ENCODE peak calls at places on chromosomes 1 and 21, in seven cellular contexts. S is lung; K is uterus; J is CD8-positive, alpha-beta T cell; V is ascending aorta; U is AG04450; L is bronchial epithelial cell. O is an unnamed sample.
A peak's percentile ranks its signal among the peaks of the same experiment; 100 is the strongest.

GRCh38 chr1:55337801-55338447 is 122.8 kb upstream of the USP24 start:
- DNase-seq in S (no peak), L (peak; percentile 63), V (no peak), U (no peak), K (no peak), J (no peak), O (no peak)

GRCh38 chr21:46052703-46053651 is 44.9 kb upstream of the COL6A2 start:
- DNase-seq in K (peak; percentile 46), S (no peak), J (peak; percentile 48), L (no peak), U (no peak), V (peak; percentile 62), O (no peak)

GRCh38 chr1:234986750-234987414 is 141.8 kb downstream of the TOMM20 start:
- DNase-seq in K (no peak), V (no peak), L (no peak), J (no peak), S (no peak), U (no peak), O (no peak)

GRCh38 chr1:117346206-117346928 is 20.9 kb upstream of the MAN1A2 start:
- DNase-seq in K (no peak), U (no peak), S (no peak), V (no peak), J (no peak), L (peak; percentile 75), O (no peak)

GRCh38 chr1:175902281-175902680 is 158.9 kb upstream of the TNR start:
- DNase-seq in K (no peak), S (no peak), J (no peak), V (no peak), U (no peak), L (no peak), O (no peak)

GRCh38 chr1:229192031-229192430 is 78.9 kb upstream of the RAB4A start:
- DNase-seq in V (no peak), J (no peak), S (no peak), L (peak; percentile 93), U (no peak), K (no peak), O (no peak)

GRCh38 chr1:109740615-109741373 is at the start of gene GSTM3:
- DNase-seq in J (no peak), U (no peak), K (no peak), L (no peak), V (peak; percentile 7), S (no peak), O (no peak)

GRCh38 chr1:234605983-234606730 is 3.8 kb downstream of the IRF2BP2 start:
- DNase-seq in U (no peak), S (no peak), L (no peak), J (no peak), V (no peak), K (no peak), O (peak; percentile 56)

GRCh38 chr1:155127105-155127671 is 488 bp upstream of the EFNA1 start:
- DNase-seq in J (no peak), S (peak; percentile 88), U (no peak), L (peak; percentile 92), K (peak; percentile 54), V (peak; percentile 78), O (peak; percentile 83)

GRCh38 chr1:117821782-117822447 is 107.5 kb downstream of the GDAP2 start:
- DNase-seq in S (no peak), L (peak; percentile 94), J (no peak), V (no peak), U (peak; percentile 97), K (no peak), O (peak; percentile 51)

GRCh38 chr1:35030338-35031102 is 1.2 kb downstream of the ZMYM6 start:
- DNase-seq in U (no peak), S (no peak), J (no peak), V (no peak), L (no peak), K (no peak), O (no peak)

GRCh38 chr21:42056996-42057689 is 14.0 kb upstream of the UMODL1 start:
- DNase-seq in U (peak; percentile 84), K (no peak), J (no peak), S (peak; percentile 75), V (peak; percentile 92), L (peak; percentile 83), O (peak; percentile 74)

GRCh38 chr1:46342084-46342656 is 1.6 kb downstream of the NSUN4 start:
- DNase-seq in J (no peak), V (no peak), S (no peak), K (no peak), U (no peak), L (no peak), O (no peak)

GRCh38 chr1:232038704-232039103 is 412.1 kb downstream of the DISC1 start:
- DNase-seq in U (no peak), V (no peak), L (no peak), J (no peak), K (no peak), S (no peak), O (no peak)

GRCh38 chr1:15916417-15916816 is 59.5 kb downstream of the ZBTB17 start:
- DNase-seq in L (peak; percentile 70), K (no peak), S (no peak), V (no peak), U (no peak), J (no peak), O (no peak)

GRCh38 chr1:221839794-221840395 is 98.0 kb upstream of the DUSP10 start:
- DNase-seq in K (no peak), V (peak; percentile 71), S (no peak), J (peak; percentile 61), L (peak; percentile 99), U (no peak), O (peak; percentile 33)

GRCh38 chr1:43867946-43868740 is 65.5 kb upstream of the ARTN start:
- DNase-seq in K (no peak), V (peak; percentile 16), J (peak; percentile 9), U (no peak), S (no peak), L (peak; percentile 94), O (no peak)

GRCh38 chr1:23529146-23530088 is 1.6 kb downstream of the E2F2 start:
- DNase-seq in K (no peak), U (no peak), L (no peak), V (no peak), J (no peak), S (no peak), O (no peak)

GRCh38 chr21:45054162-45054926 is 20.0 kb upstream of the ADARB1 start:
- DNase-seq in L (no peak), V (no peak), U (no peak), K (no peak), S (no peak), J (no peak), O (no peak)

GRCh38 chr1:9186082-9186859 is 48.3 kb upstream of the H6PD start:
- DNase-seq in K (no peak), U (peak; percentile 53), J (no peak), V (no peak), S (no peak), L (no peak), O (no peak)

GRCh38 chr1:164141717-164142268 is 417.2 kb upstream of the PBX1 start:
- DNase-seq in K (no peak), V (no peak), L (no peak), S (no peak), U (no peak), J (no peak), O (no peak)

GRCh38 chr1:36920371-36920770 is 113.9 kb downstream of the GRIK3 start:
- DNase-seq in L (no peak), S (no peak), K (no peak), V (peak; percentile 11), U (no peak), J (peak; percentile 38), O (no peak)

GRCh38 chr1:36924282-36924791 is 110.0 kb downstream of the GRIK3 start:
- DNase-seq in K (no peak), J (no peak), L (peak; percentile 5), S (peak; percentile 43), V (no peak), U (no peak), O (peak; percentile 67)

GRCh38 chr1:36920801-36921405 is 113.4 kb downstream of the GRIK3 start:
- DNase-seq in V (peak; percentile 9), S (no peak), K (no peak), U (no peak), L (no peak), J (peak; percentile 27), O (no peak)

GRCh38 chr1:36922071-36922470 is 112.2 kb downstream of the GRIK3 start:
- DNase-seq in S (no peak), U (no peak), V (peak; percentile 37), L (no peak), J (no peak), K (no peak), O (no peak)

GRCh38 chr1:36922593-36923251 is 111.6 kb downstream of the GRIK3 start:
- DNase-seq in J (no peak), L (no peak), K (no peak), U (no peak), S (no peak), V (no peak), O (no peak)
- H3K27me3 ChIP-seq in J (peaks cover 7% of the 10 kb centered on the region), L (no peaks in the 10 kb centered on the region), K (no peaks in the 10 kb centered on the region), U (no peaks in the 10 kb centered on the region), S (peaks cover 20% of the 10 kb centered on the region), V (no peaks in the 10 kb centered on the region), O (no peaks in the 10 kb centered on the region)

DNA sequence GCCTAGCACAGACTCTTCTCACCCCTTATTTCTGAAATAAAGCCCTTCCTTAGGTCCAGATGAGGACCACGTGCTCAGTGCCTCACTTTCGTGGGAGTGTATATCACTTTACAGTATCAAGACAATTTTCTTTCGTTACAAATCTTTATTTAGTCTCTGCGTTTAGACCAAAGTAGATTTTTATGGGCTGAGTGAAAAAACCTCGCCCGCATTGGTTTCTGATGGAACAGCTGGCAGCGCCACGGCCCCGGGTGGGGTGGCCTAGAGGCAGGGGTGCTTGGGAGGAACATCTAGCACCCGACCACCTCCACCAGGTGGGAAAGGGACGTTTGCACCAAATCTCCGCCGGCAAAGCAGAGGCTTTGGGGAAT is 7.6 kb downstream of the SIM2 start:
- DNase-seq in L (no peak), S (no peak), K (no peak), V (peak; percentile 24), U (no peak), J (peak; percentile 47), O (no peak)
- H3K27me3 ChIP-seq in L (peaks cover 78% of the 10 kb centered on the region), S (no peaks in the 10 kb centered on the region), K (peaks cover 35% of the 10 kb centered on the region), V (peaks cover 55% of the 10 kb centered on the region), U (peaks cover 99% of the 10 kb centered on the region), J (peaks cover 55% of the 10 kb centered on the region), O (no peaks in the 10 kb centered on the region)

DNA sequence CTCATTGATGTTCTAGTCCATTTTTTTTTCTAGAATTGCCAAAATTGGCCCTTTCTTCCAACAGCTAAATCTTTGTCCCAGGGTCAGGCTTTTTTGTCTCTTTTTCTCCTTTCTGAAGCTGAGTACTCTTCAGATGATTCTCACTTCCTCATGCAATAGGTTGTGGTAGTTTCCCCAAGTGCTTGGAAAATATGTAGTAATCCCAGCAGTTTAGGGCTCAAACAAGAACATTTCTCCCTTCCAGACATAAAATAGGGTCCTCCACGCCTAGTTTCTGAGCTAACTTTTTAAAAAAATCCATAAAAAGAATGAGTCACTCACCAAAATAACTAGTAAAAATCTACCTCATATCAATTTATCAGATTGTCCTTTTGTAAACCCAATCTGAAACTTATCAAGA is 10.0 kb upstream of the MCOLN3 start:
- DNase-seq in S (no peak), V (no peak), L (no peak), J (no peak), K (no peak), U (no peak), O (no peak)
- H3K27me3 ChIP-seq in S (no peaks in the 10 kb centered on the region), V (no peaks in the 10 kb centered on the region), L (no peaks in the 10 kb centered on the region), J (no peaks in the 10 kb centered on the region), K (no peaks in the 10 kb centered on the region), U (no peaks in the 10 kb centered on the region), O (no peaks in the 10 kb centered on the region)

DNA sequence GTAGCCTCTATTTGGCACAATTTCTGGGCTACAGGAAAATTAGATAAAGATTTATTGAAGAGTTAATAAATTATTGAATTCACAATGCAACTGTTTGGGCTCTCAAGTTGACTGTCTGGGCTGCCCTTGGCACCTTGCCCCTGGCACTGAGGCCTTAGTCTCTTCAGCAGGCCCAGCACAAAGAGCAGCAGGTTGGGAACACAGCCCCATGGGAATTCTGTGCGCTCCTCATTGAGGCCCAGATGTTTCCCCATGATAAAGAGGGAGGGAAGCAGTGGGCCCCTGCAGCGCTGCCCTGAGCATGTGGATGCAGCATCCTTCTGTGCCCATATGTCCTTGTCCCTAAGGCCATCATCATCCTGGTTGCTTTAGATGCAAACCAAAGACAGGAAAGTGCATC is 2.9 kb downstream of the CRNN start:
- DNase-seq in K (no peak), V (no peak), L (no peak), U (no peak), S (no peak), J (no peak), O (peak; percentile 46)
- H3K27me3 ChIP-seq in K (no peaks in the 10 kb centered on the region), V (no peaks in the 10 kb centered on the region), L (no peaks in the 10 kb centered on the region), U (no peaks in the 10 kb centered on the region), S (no peaks in the 10 kb centered on the region), J (peaks cover 3% of the 10 kb centered on the region), O (no peaks in the 10 kb centered on the region)